ENCODE peak calls at places on chromosomes 12 and 14, in six cellular contexts. B, L, V, E, C and R are unnamed samples.

GRCh38 chr12:47604474-47604873 is 101.4 kb downstream of the RPAP3 start:
- DNase-seq in B (peak), L (no peak), V (no peak), E (no peak), C (peak), R (no peak)

GRCh38 chr12:131829351-131829794 is 1.2 kb downstream of the MMP17 start:
- DNase-seq in B (no peak), L (no peak), V (peak), E (no peak), C (no peak), R (peak)

GRCh38 chr12:6536894-6537579 is 2.7 kb downstream of the GAPDH start:
- DNase-seq in B (no peak), L (no peak), V (peak), E (no peak), C (no peak), R (peak)

GRCh38 chr14:65045011-65045410 is 57.3 kb downstream of the MAX start:
- DNase-seq in B (no peak), L (no peak), V (no peak), E (no peak), C (no peak), R (no peak)

GRCh38 chr14:34452258-34452822 is 9.7 kb downstream of the SPTSSA start:
- DNase-seq in B (no peak), L (no peak), V (no peak), E (no peak), C (no peak), R (no peak)

GRCh38 chr12:47946413-47947107 is 16.8 kb upstream of the TMEM106C start:
- DNase-seq in B (peak), L (no peak), V (peak), E (no peak), C (no peak), R (no peak)

GRCh38 chr12:20493924-20494323 is 125.6 kb downstream of the PDE3A start:
- DNase-seq in B (peak), L (no peak), V (no peak), E (no peak), C (no peak), R (no peak)

GRCh38 chr14:70052990-70053389 is 135.8 kb downstream of the SLC8A3 start:
- DNase-seq in B (peak), L (no peak), V (peak), E (peak), C (peak), R (no peak)

GRCh38 chr14:37195327-37195726 is 2.4 kb upstream of the MIPOL1 start:
- DNase-seq in B (peak), L (no peak), V (peak), E (no peak), C (no peak), R (no peak)

GRCh38 chr12:93137656-93138612 is 208.8 kb upstream of the EEA1 start:
- DNase-seq in B (peak), L (no peak), V (peak), E (no peak), C (peak), R (no peak)

GRCh38 chr12:42854826-42855225 is 265.3 kb upstream of the PRICKLE1 start:
- DNase-seq in B (no peak), L (no peak), V (no peak), E (no peak), C (no peak), R (no peak)

GRCh38 chr14:61927521-61927920 is 165.3 kb downstream of the SNAPC1 start:
- DNase-seq in B (peak), L (no peak), V (peak), E (no peak), C (peak), R (no peak)

GRCh38 chr12:65902504-65902903 is 78.2 kb downstream of the HMGA2 start:
- DNase-seq in B (peak), L (no peak), V (peak), E (no peak), C (peak), R (no peak)

GRCh38 chr14:22630486-22630885 is 13.7 kb downstream of the OR6J1 start:
- DNase-seq in B (peak), L (no peak), V (no peak), E (no peak), C (no peak), R (no peak)

GRCh38 chr12:8687846-8688601 is 9.8 kb upstream of the RIMKLB start:
- DNase-seq in B (peak), L (no peak), V (peak), E (no peak), C (no peak), R (peak)

GRCh38 chr12:72330291-72330690 is 58.1 kb downstream of the TRHDE start:
- DNase-seq in B (peak), L (no peak), V (peak), E (peak), C (no peak), R (peak)

GRCh38 chr14:90630407-90630806 is 185.8 kb downstream of the TTC7B start:
- DNase-seq in B (no peak), L (no peak), V (peak), E (no peak), C (peak), R (no peak)

GRCh38 chr14:104866451-104867370 is 1.6 kb downstream of the CEP170B start:
- DNase-seq in B (no peak), L (no peak), V (no peak), E (no peak), C (no peak), R (no peak)

GRCh38 chr12:5480218-5480952 is 48.5 kb downstream of the NTF3 start:
- DNase-seq in B (peak), L (peak), V (peak), E (peak), C (no peak), R (peak)

GRCh38 chr14:80055226-80055625 is 156.1 kb downstream of the DIO2 start:
- DNase-seq in B (peak), L (no peak), V (no peak), E (no peak), C (no peak), R (no peak)

GRCh38 chr12:22529281-22530060 is 14.9 kb downstream of the C2CD5 start:
- DNase-seq in B (peak), L (no peak), V (peak), E (no peak), C (peak), R (no peak)

GRCh38 chr12:20398720-20399119 is 30.4 kb downstream of the PDE3A start:
- DNase-seq in B (no peak), L (no peak), V (no peak), E (no peak), C (no peak), R (no peak)

GRCh38 chr12:116853507-116853906 is 27.7 kb downstream of the HRK start:
- DNase-seq in B (no peak), L (no peak), V (no peak), E (no peak), C (no peak), R (no peak)

GRCh38 chr14:47674546-47675238 is 713 bp downstream of the MDGA2 start:
- DNase-seq in B (no peak), L (no peak), V (peak), E (peak), C (no peak), R (peak)

GRCh38 chr12:121326996-121327674 is 25.1 kb downstream of the ANAPC5 start:
- DNase-seq in B (no peak), L (no peak), V (no peak), E (no peak), C (no peak), R (no peak)

GRCh38 chr14:100065161-100065871 is at the start of gene EVL:
- DNase-seq in B (no peak), L (no peak), V (no peak), E (no peak), C (no peak), R (no peak)

GRCh38 chr14:56844603-56845002 is 34.3 kb upstream of the OTX2 start:
- DNase-seq in B (no peak), L (no peak), V (no peak), E (no peak), C (no peak), R (no peak)

GRCh38 chr14:50768220-50768619 is 62.7 kb downstream of the NIN start:
- DNase-seq in B (no peak), L (no peak), V (no peak), E (no peak), C (no peak), R (no peak)

GRCh38 chr12:14577344-14577743 is 9.7 kb upstream of the PLBD1 start:
- DNase-seq in B (no peak), L (no peak), V (peak), E (no peak), C (no peak), R (no peak)

GRCh38 chr14:35400707-35401421 is 3.7 kb downstream of the NFKBIA start:
- DNase-seq in B (no peak), L (no peak), V (peak), E (no peak), C (peak), R (no peak)

GRCh38 chr12:107822356-107822755 is 47.9 kb downstream of the ASCL4 start:
- DNase-seq in B (no peak), L (no peak), V (no peak), E (no peak), C (no peak), R (peak)

GRCh38 chr14:73467377-73467776 is 9.0 kb upstream of the NUMB start:
- DNase-seq in B (peak), L (no peak), V (peak), E (no peak), C (peak), R (no peak)

GRCh38 chr12:111816065-111816615 is 25.9 kb upstream of the MAPKAPK5 start:
- DNase-seq in B (no peak), L (no peak), V (no peak), E (no peak), C (peak), R (no peak)

GRCh38 chr12:111818340-111818739 is 23.7 kb upstream of the MAPKAPK5 start:
- DNase-seq in B (no peak), L (no peak), V (no peak), E (no peak), C (peak), R (no peak)

GRCh38 chr12:111807232-111807631 is 34.8 kb upstream of the MAPKAPK5 start:
- DNase-seq in B (no peak), L (no peak), V (no peak), E (no peak), C (no peak), R (no peak)

DNA sequence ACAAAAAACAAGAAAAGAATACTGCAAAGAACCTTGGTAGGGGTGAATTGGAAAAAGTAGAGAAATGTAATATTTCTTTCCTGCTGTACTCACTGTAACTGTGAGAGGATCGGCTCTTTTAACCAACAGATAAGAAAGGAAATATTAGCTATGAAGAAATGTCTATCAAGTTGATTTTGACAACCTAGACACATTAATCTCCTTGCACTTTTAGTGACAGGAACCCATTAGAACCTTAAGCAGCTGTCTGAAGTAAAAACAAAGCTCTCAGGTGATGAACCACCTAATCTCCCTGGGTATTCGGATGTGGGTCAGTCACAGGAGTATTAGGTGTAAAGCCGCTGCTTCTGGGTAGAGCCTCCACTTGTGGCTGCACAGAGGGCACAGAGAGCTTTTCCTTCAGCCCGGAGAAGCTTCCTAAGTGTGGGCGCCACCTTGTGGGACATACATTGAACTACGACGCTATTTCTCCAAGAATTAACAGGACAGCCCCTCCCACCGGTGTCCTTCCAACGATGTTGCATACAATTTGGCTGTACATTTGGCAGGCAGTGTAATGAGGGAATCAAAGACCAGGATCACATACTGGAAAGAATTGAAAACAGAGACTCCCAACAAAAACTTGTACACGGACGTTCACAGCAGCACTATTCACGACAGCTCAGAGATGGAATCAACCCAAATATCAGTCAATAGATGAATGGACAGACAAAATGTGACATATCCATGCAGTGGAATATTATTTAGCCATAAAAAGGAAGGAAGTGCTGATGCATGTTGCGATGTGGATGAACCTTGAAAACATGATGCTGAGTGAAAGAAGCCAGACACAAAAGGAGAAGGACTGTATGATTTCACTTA is 28.9 kb upstream of the MAPKAPK5 start:
- DNase-seq in B (peak), L (peak), V (peak), E (peak), C (peak), R (peak)
- H3K4me2 ChIP-seq in B (no peak), L (no peak), V (no peak), E (no peak), C (no peak), R (no peak)

GRCh38 chr12:31855427-31855826 is 103.8 kb upstream of the RESF1 start:
- DNase-seq in B (no peak), L (no peak), V (no peak), E (no peak), C (no peak), R (no peak)
- H3K14ac ChIP-seq in B (no peak), L (no peak), V (no peak), E (no peak), C (no peak), R (no peak)

GRCh38 chr14:103528158-103528511 is 861 bp upstream of the TRMT61A start:
- DNase-seq in B (no peak), L (no peak), V (peak), E (no peak), C (no peak), R (no peak)

GRCh38 chr14:103527408-103528157 is 1.4 kb upstream of the TRMT61A start:
- DNase-seq in B (no peak), L (no peak), V (peak), E (no peak), C (no peak), R (no peak)

GRCh38 chr14:103526247-103526913 is 2.6 kb upstream of the TRMT61A start:
- DNase-seq in B (no peak), L (no peak), V (no peak), E (no peak), C (no peak), R (no peak)

GRCh38 chr14:103528512-103529382 is at the start of gene TRMT61A:
- DNase-seq in B (peak), L (no peak), V (peak), E (peak), C (peak), R (peak)

GRCh38 chr14:103526914-103527248 is 2.1 kb upstream of the TRMT61A start:
- DNase-seq in B (no peak), L (no peak), V (no peak), E (no peak), C (no peak), R (no peak)
- H3K4me2 ChIP-seq in B (no peak), L (no peak), V (no peak), E (no peak), C (no peak), R (no peak)

GRCh38 chr14:52365071-52365470 is 51.0 kb downstream of the PTGER2 start:
- DNase-seq in B (peak), L (no peak), V (no peak), E (no peak), C (no peak), R (no peak)

GRCh38 chr14:52360831-52361230 is 46.7 kb downstream of the PTGER2 start:
- DNase-seq in B (no peak), L (no peak), V (peak), E (no peak), C (no peak), R (no peak)

GRCh38 chr14:52366796-52367315 is 52.7 kb downstream of the PTGER2 start:
- DNase-seq in B (no peak), L (no peak), V (peak), E (no peak), C (no peak), R (no peak)

GRCh38 chr14:52363969-52364368 is 49.9 kb downstream of the PTGER2 start:
- DNase-seq in B (no peak), L (no peak), V (peak), E (no peak), C (no peak), R (no peak)

DNA sequence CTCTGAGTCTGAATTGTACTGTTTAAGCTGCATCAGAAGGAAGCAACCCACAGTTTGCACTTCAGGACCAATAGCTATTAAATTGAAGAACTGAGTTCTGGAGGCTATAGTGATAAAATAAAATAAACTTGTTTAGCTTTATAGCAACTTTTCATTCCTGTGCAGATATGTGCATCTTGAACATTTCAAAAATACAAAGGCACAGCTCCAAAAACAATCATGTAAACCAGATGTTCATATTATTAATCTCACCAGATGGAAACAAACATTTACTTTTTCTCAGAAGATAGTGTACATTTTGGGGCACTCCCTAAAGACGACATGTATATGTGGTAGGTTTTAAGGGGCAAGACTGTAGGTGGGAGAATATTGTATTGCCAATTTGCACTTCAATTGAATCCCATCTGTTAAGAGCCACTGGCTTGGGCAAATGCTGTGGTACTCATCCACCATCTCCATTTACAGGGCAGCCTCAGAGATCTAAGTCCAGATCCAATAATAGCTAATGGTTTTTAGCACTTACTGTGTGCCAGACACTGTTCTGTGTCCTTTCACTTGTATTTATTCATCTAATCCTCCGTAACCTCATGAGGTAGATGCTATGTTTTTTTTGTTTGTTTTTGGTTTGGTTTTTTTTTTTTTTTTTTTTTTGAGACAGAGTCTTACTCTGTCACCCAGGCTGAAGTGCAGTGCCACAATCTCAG is 49.0 kb downstream of the PTGER2 start:
- DNase-seq in B (no peak), L (no peak), V (no peak), E (no peak), C (no peak), R (no peak)
- H3K14ac ChIP-seq in B (no peak), L (no peak), V (no peak), E (no peak), C (no peak), R (no peak)